ENCODE peak calls at places on chromosome 21, in ten cellular contexts. V is SHP77, U is neural crest cell, M is RPMI8226, R is AG08395, Q is T-helper 1 cell, X is osteoblast, D is posterior cingulate gyrus, A is NCI-H1105 treated with DMSO at 0.1 percent for 48 hours, N is psoas muscle. I is an unnamed sample.

GRCh38 chr21:39079617-39080016 is 103.6 kb downstream of the PSMG1 start:
- DNase-seq in V (no peak), U (no peak), M (no peak), R (no peak), Q (no peak), X (no peak), D (no peak), A (no peak), N (peak; percentile 62), I (no peak)

GRCh38 chr21:36478207-36478701 is 1.7 kb downstream of the CLDN14 start:
- DNase-seq in V (no peak), U (no peak), M (no peak), R (peak; percentile 74), Q (no peak), X (peak; percentile 94), D (no peak), A (no peak), N (no peak), I (no peak)

GRCh38 chr21:26844258-26845065 is 747 bp downstream of the ADAMTS1 start:
- DNase-seq in V (no peak), U (peak; percentile 40), M (peak; percentile 43), R (no peak), Q (no peak), X (peak; percentile 29), D (peak; percentile 59), A (no peak), N (peak; percentile 69), I (no peak)

GRCh38 chr21:32770514-32771133 is 931 bp downstream of the PAXBP1 start:
- DNase-seq in V (no peak), U (no peak), M (peak; percentile 41), R (peak; percentile 5), Q (no peak), X (peak; percentile 26), D (no peak), A (no peak), N (no peak), I (no peak)

GRCh38 chr21:42219606-42220137 is 732 bp downstream of the ABCG1 start:
- DNase-seq in V (no peak), U (no peak), M (peak; percentile 51), R (no peak), Q (peak; percentile 24), X (peak; percentile 79), D (no peak), A (no peak), N (peak; percentile 35), I (no peak)

GRCh38 chr21:45309069-45309521 is 21.4 kb upstream of the POFUT2 start:
- DNase-seq in V (peak; percentile 46), U (peak; percentile 77), M (peak; percentile 74), R (no peak), Q (no peak), X (peak; percentile 91), D (peak; percentile 28), A (no peak), N (peak; percentile 75), I (no peak)

GRCh38 chr21:8989883-8990325 is 1531.5 kb upstream of the TPTE start:
- DNase-seq in V (peak; percentile 96), U (no peak), M (no peak), R (no peak), Q (no peak), X (peak; percentile 62), D (no peak), A (no peak), N (no peak), I (no peak)

GRCh38 chr21:42340187-42340586 is 10.6 kb downstream of the TFF2 start:
- DNase-seq in V (no peak), U (no peak), M (no peak), R (no peak), Q (no peak), X (no peak), D (no peak), A (no peak), N (no peak), I (no peak)

GRCh38 chr21:36773111-36773510 is 74.2 kb downstream of the SIM2 start:
- DNase-seq in V (peak; percentile 12), U (no peak), M (no peak), R (peak; percentile 53), Q (no peak), X (no peak), D (peak; percentile 42), A (peak; percentile 69), N (peak; percentile 88), I (no peak)

GRCh38 chr21:46634966-46635323 is 529 bp upstream of the PRMT2 start:
- DNase-seq in V (peak; percentile 40), U (no peak), M (peak; percentile 78), R (peak; percentile 77), Q (no peak), X (peak; percentile 81), D (peak; percentile 73), A (peak; percentile 77), N (no peak), I (peak; percentile 69)

GRCh38 chr21:28871388-28872015 is 121.2 kb downstream of the LTN1 start:
- DNase-seq in V (no peak), U (no peak), M (no peak), R (peak; percentile 60), Q (no peak), X (no peak), D (no peak), A (no peak), N (no peak), I (no peak)

GRCh38 chr21:43973634-43973955 is 38.5 kb upstream of the TRAPPC10 start:
- DNase-seq in V (no peak), U (no peak), M (no peak), R (no peak), Q (no peak), X (no peak), D (no peak), A (no peak), N (no peak), I (no peak)

GRCh38 chr21:42460391-42461184 is 35.4 kb downstream of the RSPH1 start:
- DNase-seq in V (peak; percentile 78), U (no peak), M (peak; percentile 97), R (no peak), Q (peak; percentile 12), X (no peak), D (no peak), A (peak; percentile 92), N (no peak), I (no peak)

GRCh38 chr21:30234643-30235042 is 18.7 kb upstream of the CLDN8 start:
- DNase-seq in V (no peak), U (no peak), M (no peak), R (no peak), Q (no peak), X (no peak), D (no peak), A (no peak), N (no peak), I (peak; percentile 5)

GRCh38 chr21:42847051-42847707 is 32.2 kb downstream of the WDR4 start:
- DNase-seq in V (no peak), U (no peak), M (no peak), R (no peak), Q (no peak), X (peak; percentile 64), D (peak; percentile 12), A (no peak), N (no peak), I (no peak)

GRCh38 chr21:42405064-42406059 is 1.7 kb downstream of the UBASH3A start:
- DNase-seq in V (no peak), U (no peak), M (no peak), R (no peak), Q (no peak), X (no peak), D (no peak), A (no peak), N (no peak), I (no peak)

GRCh38 chr21:29423521-29423920 is 124.8 kb downstream of the BACH1 start:
- DNase-seq in V (no peak), U (no peak), M (no peak), R (no peak), Q (no peak), X (no peak), D (no peak), A (no peak), N (no peak), I (no peak)

GRCh38 chr21:30448514-30448913 is 8.4 kb downstream of the KRTAP15-1 start:
- DNase-seq in V (no peak), U (no peak), M (no peak), R (no peak), Q (no peak), X (no peak), D (no peak), A (no peak), N (no peak), I (no peak)

GRCh38 chr21:31714741-31715365 is 17.1 kb downstream of the SCAF4 start:
- DNase-seq in V (no peak), U (no peak), M (no peak), R (no peak), Q (no peak), X (peak; percentile 41), D (no peak), A (no peak), N (no peak), I (no peak)

GRCh38 chr21:36716836-36717235 is 17.9 kb downstream of the SIM2 start:
- DNase-seq in V (no peak), U (no peak), M (no peak), R (no peak), Q (no peak), X (no peak), D (no peak), A (no peak), N (no peak), I (no peak)

GRCh38 chr21:38272215-38272614 is 15.4 kb downstream of the KCNJ15 start:
- DNase-seq in V (no peak), U (no peak), M (peak; percentile 26), R (no peak), Q (no peak), X (no peak), D (no peak), A (no peak), N (no peak), I (no peak)

GRCh38 chr21:16708431-16708830 is 804.4 kb upstream of the CXADR start:
- DNase-seq in V (no peak), U (no peak), M (no peak), R (peak; percentile 39), Q (no peak), X (peak; percentile 15), D (no peak), A (no peak), N (no peak), I (no peak)

GRCh38 chr21:9739240-9739639 is 782.1 kb upstream of the TPTE start:
- DNase-seq in V (no peak), U (no peak), M (no peak), R (no peak), Q (no peak), X (no peak), D (no peak), A (no peak), N (no peak), I (no peak)

GRCh38 chr21:15058718-15059316 is 6.0 kb downstream of the NRIP1 start:
- DNase-seq in V (no peak), U (no peak), M (no peak), R (peak; percentile 51), Q (no peak), X (no peak), D (no peak), A (no peak), N (no peak), I (no peak)

GRCh38 chr21:26836546-26836945 is 8.7 kb downstream of the ADAMTS1 start:
- DNase-seq in V (no peak), U (no peak), M (no peak), R (no peak), Q (no peak), X (no peak), D (no peak), A (no peak), N (no peak), I (no peak)

GRCh38 chr21:15397258-15397657 is 332.5 kb upstream of the NRIP1 start:
- DNase-seq in V (no peak), U (no peak), M (no peak), R (no peak), Q (no peak), X (no peak), D (no peak), A (no peak), N (no peak), I (no peak)

GRCh38 chr21:34592120-34592561 is 22.8 kb downstream of the RCAN1 start:
- DNase-seq in V (no peak), U (no peak), M (no peak), R (no peak), Q (no peak), X (peak; percentile 89), D (no peak), A (no peak), N (peak; percentile 27), I (no peak)